ENCODE peak calls at places on chromosomes 2 and 18, in nine cellular contexts. One of them, this sample, is unnamed.

GRCh38 chr18:10388380-10388779 is 66.1 kb upstream of the APCDD1 start:
- DNase-seq in stimulated activated CD4-positive, alpha-beta T cell treated with anti-CD3 and anti-CD28 coated beads, Interleukin-1b, Interleukin-23, amount 100 ng/mL, for 48 hours: no peak
- DNase-seq in A549: no peak
- DNase-seq in omental fat pad: no peak
- DNase-seq in cardiac fibroblast: no peak
- DNase-seq in HS-5: no peak
- DNase-seq in stimulated activated CD8-positive, alpha-beta memory T cell treated with anti-CD3 and anti-CD28 coated beads, Interleukin-7, amount 100 ng/mL, for 24 hours: no peak
- DNase-seq in aorta: no peak
- DNase-seq in Right ventricle myocardium superior: no peak
- DNase-seq in this sample: no peak

GRCh38 chr18:12327510-12328178 is 19.6 kb downstream of the TUBB6 start:
- DNase-seq in stimulated activated CD4-positive, alpha-beta T cell treated with anti-CD3 and anti-CD28 coated beads, Interleukin-1b, Interleukin-23, amount 100 ng/mL, for 48 hours: peak; percentile 80
- DNase-seq in A549: peak; percentile 77
- DNase-seq in omental fat pad: peak; percentile 86
- DNase-seq in cardiac fibroblast: peak; percentile 85
- DNase-seq in HS-5: no peak
- DNase-seq in stimulated activated CD8-positive, alpha-beta memory T cell treated with anti-CD3 and anti-CD28 coated beads, Interleukin-7, amount 100 ng/mL, for 24 hours: peak; percentile 62
- DNase-seq in aorta: peak; percentile 87
- DNase-seq in Right ventricle myocardium superior: peak; percentile 91
- DNase-seq in this sample: peak; percentile 79

GRCh38 chr2:119059287-119059686 is 99.3 kb downstream of the C1QL2 start:
- DNase-seq in stimulated activated CD4-positive, alpha-beta T cell treated with anti-CD3 and anti-CD28 coated beads, Interleukin-1b, Interleukin-23, amount 100 ng/mL, for 48 hours: no peak
- DNase-seq in A549: no peak
- DNase-seq in omental fat pad: no peak
- DNase-seq in cardiac fibroblast: no peak
- DNase-seq in HS-5: no peak
- DNase-seq in stimulated activated CD8-positive, alpha-beta memory T cell treated with anti-CD3 and anti-CD28 coated beads, Interleukin-7, amount 100 ng/mL, for 24 hours: no peak
- DNase-seq in aorta: no peak
- DNase-seq in Right ventricle myocardium superior: no peak
- DNase-seq in this sample: no peak

GRCh38 chr18:9688036-9688741 is 19.9 kb upstream of the RAB31 start:
- DNase-seq in stimulated activated CD4-positive, alpha-beta T cell treated with anti-CD3 and anti-CD28 coated beads, Interleukin-1b, Interleukin-23, amount 100 ng/mL, for 48 hours: no peak
- DNase-seq in A549: no peak
- DNase-seq in omental fat pad: no peak
- DNase-seq in cardiac fibroblast: peak; percentile 40
- DNase-seq in HS-5: no peak
- DNase-seq in stimulated activated CD8-positive, alpha-beta memory T cell treated with anti-CD3 and anti-CD28 coated beads, Interleukin-7, amount 100 ng/mL, for 24 hours: no peak
- DNase-seq in aorta: no peak
- DNase-seq in Right ventricle myocardium superior: no peak
- DNase-seq in this sample: no peak

GRCh38 chr2:208000701-208001395 is 24.5 kb downstream of the PLEKHM3 start:
- DNase-seq in stimulated activated CD4-positive, alpha-beta T cell treated with anti-CD3 and anti-CD28 coated beads, Interleukin-1b, Interleukin-23, amount 100 ng/mL, for 48 hours: no peak
- DNase-seq in A549: no peak
- DNase-seq in omental fat pad: no peak
- DNase-seq in cardiac fibroblast: no peak
- DNase-seq in HS-5: no peak
- DNase-seq in stimulated activated CD8-positive, alpha-beta memory T cell treated with anti-CD3 and anti-CD28 coated beads, Interleukin-7, amount 100 ng/mL, for 24 hours: no peak
- DNase-seq in aorta: no peak
- DNase-seq in Right ventricle myocardium superior: no peak
- DNase-seq in this sample: no peak

GRCh38 chr2:129821445-129821844 is 158.0 kb upstream of the RAB6C start:
- DNase-seq in stimulated activated CD4-positive, alpha-beta T cell treated with anti-CD3 and anti-CD28 coated beads, Interleukin-1b, Interleukin-23, amount 100 ng/mL, for 48 hours: no peak
- DNase-seq in A549: no peak
- DNase-seq in omental fat pad: no peak
- DNase-seq in cardiac fibroblast: no peak
- DNase-seq in HS-5: no peak
- DNase-seq in stimulated activated CD8-positive, alpha-beta memory T cell treated with anti-CD3 and anti-CD28 coated beads, Interleukin-7, amount 100 ng/mL, for 24 hours: no peak
- DNase-seq in aorta: no peak
- DNase-seq in Right ventricle myocardium superior: no peak
- DNase-seq in this sample: no peak

GRCh38 chr2:109285244-109285651 is 156.2 kb downstream of the SH3RF3 start:
- DNase-seq in stimulated activated CD4-positive, alpha-beta T cell treated with anti-CD3 and anti-CD28 coated beads, Interleukin-1b, Interleukin-23, amount 100 ng/mL, for 48 hours: no peak
- DNase-seq in A549: no peak
- DNase-seq in omental fat pad: no peak
- DNase-seq in cardiac fibroblast: peak; percentile 31
- DNase-seq in HS-5: no peak
- DNase-seq in stimulated activated CD8-positive, alpha-beta memory T cell treated with anti-CD3 and anti-CD28 coated beads, Interleukin-7, amount 100 ng/mL, for 24 hours: no peak
- DNase-seq in aorta: peak; percentile 48
- DNase-seq in Right ventricle myocardium superior: peak; percentile 45
- DNase-seq in this sample: no peak

GRCh38 chr2:54629914-54630609 is 93.4 kb upstream of the EML6 start:
- DNase-seq in stimulated activated CD4-positive, alpha-beta T cell treated with anti-CD3 and anti-CD28 coated beads, Interleukin-1b, Interleukin-23, amount 100 ng/mL, for 48 hours: peak; percentile 61
- DNase-seq in A549: peak; percentile 89
- DNase-seq in omental fat pad: no peak
- DNase-seq in cardiac fibroblast: peak; percentile 37
- DNase-seq in HS-5: no peak
- DNase-seq in stimulated activated CD8-positive, alpha-beta memory T cell treated with anti-CD3 and anti-CD28 coated beads, Interleukin-7, amount 100 ng/mL, for 24 hours: no peak
- DNase-seq in aorta: peak; percentile 53
- DNase-seq in Right ventricle myocardium superior: peak; percentile 69
- DNase-seq in this sample: no peak

GRCh38 chr2:149038442-149039212 is at the start of gene LYPD6B:
- DNase-seq in stimulated activated CD4-positive, alpha-beta T cell treated with anti-CD3 and anti-CD28 coated beads, Interleukin-1b, Interleukin-23, amount 100 ng/mL, for 48 hours: no peak
- DNase-seq in A549: no peak
- DNase-seq in omental fat pad: no peak
- DNase-seq in cardiac fibroblast: no peak
- DNase-seq in HS-5: no peak
- DNase-seq in stimulated activated CD8-positive, alpha-beta memory T cell treated with anti-CD3 and anti-CD28 coated beads, Interleukin-7, amount 100 ng/mL, for 24 hours: no peak
- DNase-seq in aorta: no peak
- DNase-seq in Right ventricle myocardium superior: no peak
- DNase-seq in this sample: no peak

GRCh38 chr2:151946856-151947523 is 118.8 kb upstream of the ARL5A start:
- DNase-seq in stimulated activated CD4-positive, alpha-beta T cell treated with anti-CD3 and anti-CD28 coated beads, Interleukin-1b, Interleukin-23, amount 100 ng/mL, for 48 hours: peak; percentile 5
- DNase-seq in A549: peak; percentile 35
- DNase-seq in omental fat pad: peak; percentile 27
- DNase-seq in cardiac fibroblast: peak; percentile 18
- DNase-seq in HS-5: no peak
- DNase-seq in stimulated activated CD8-positive, alpha-beta memory T cell treated with anti-CD3 and anti-CD28 coated beads, Interleukin-7, amount 100 ng/mL, for 24 hours: no peak
- DNase-seq in aorta: peak; percentile 53
- DNase-seq in Right ventricle myocardium superior: no peak
- DNase-seq in this sample: peak; percentile 69

GRCh38 chr2:157468931-157469708 is 25.2 kb upstream of the CYTIP start:
- DNase-seq in stimulated activated CD4-positive, alpha-beta T cell treated with anti-CD3 and anti-CD28 coated beads, Interleukin-1b, Interleukin-23, amount 100 ng/mL, for 48 hours: no peak
- DNase-seq in A549: no peak
- DNase-seq in omental fat pad: no peak
- DNase-seq in cardiac fibroblast: peak; percentile 29
- DNase-seq in HS-5: peak; percentile 92
- DNase-seq in stimulated activated CD8-positive, alpha-beta memory T cell treated with anti-CD3 and anti-CD28 coated beads, Interleukin-7, amount 100 ng/mL, for 24 hours: no peak
- DNase-seq in aorta: no peak
- DNase-seq in Right ventricle myocardium superior: no peak
- DNase-seq in this sample: peak; percentile 96

GRCh38 chr2:10717630-10718029 is 3.8 kb upstream of the ATP6V1C2 start:
- DNase-seq in stimulated activated CD4-positive, alpha-beta T cell treated with anti-CD3 and anti-CD28 coated beads, Interleukin-1b, Interleukin-23, amount 100 ng/mL, for 48 hours: no peak
- DNase-seq in A549: no peak
- DNase-seq in omental fat pad: no peak
- DNase-seq in cardiac fibroblast: peak; percentile 77
- DNase-seq in HS-5: peak; percentile 67
- DNase-seq in stimulated activated CD8-positive, alpha-beta memory T cell treated with anti-CD3 and anti-CD28 coated beads, Interleukin-7, amount 100 ng/mL, for 24 hours: no peak
- DNase-seq in aorta: peak; percentile 60
- DNase-seq in Right ventricle myocardium superior: no peak
- DNase-seq in this sample: no peak

GRCh38 chr2:233107906-233108305 is 47.8 kb downstream of the INPP5D start:
- DNase-seq in stimulated activated CD4-positive, alpha-beta T cell treated with anti-CD3 and anti-CD28 coated beads, Interleukin-1b, Interleukin-23, amount 100 ng/mL, for 48 hours: no peak
- DNase-seq in A549: no peak
- DNase-seq in omental fat pad: no peak
- DNase-seq in cardiac fibroblast: no peak
- DNase-seq in HS-5: no peak
- DNase-seq in stimulated activated CD8-positive, alpha-beta memory T cell treated with anti-CD3 and anti-CD28 coated beads, Interleukin-7, amount 100 ng/mL, for 24 hours: no peak
- DNase-seq in aorta: no peak
- DNase-seq in Right ventricle myocardium superior: no peak
- DNase-seq in this sample: no peak

GRCh38 chr2:138276367-138276766 is 225.2 kb upstream of the SPOPL start:
- DNase-seq in stimulated activated CD4-positive, alpha-beta T cell treated with anti-CD3 and anti-CD28 coated beads, Interleukin-1b, Interleukin-23, amount 100 ng/mL, for 48 hours: no peak
- DNase-seq in A549: no peak
- DNase-seq in omental fat pad: no peak
- DNase-seq in cardiac fibroblast: no peak
- DNase-seq in HS-5: no peak
- DNase-seq in stimulated activated CD8-positive, alpha-beta memory T cell treated with anti-CD3 and anti-CD28 coated beads, Interleukin-7, amount 100 ng/mL, for 24 hours: no peak
- DNase-seq in aorta: no peak
- DNase-seq in Right ventricle myocardium superior: no peak
- DNase-seq in this sample: no peak